ENCODE peak calls at places on chromosomes 2 and 18, in five cellular contexts. N is HepG2, L is K562, B is GM12878, I is upper lobe of left lung. S is an unnamed sample.

GRCh38 chr2:74515271-74516069 is 1.2 kb downstream of the TLX2 start:
- ATAC-seq in N (no peak), L (no peak), B (peak; percentile 32), I (peak; percentile 29), S (no peak)

GRCh38 chr2:70785137-70785911 is 5.1 kb downstream of the FIGLA start:
- ATAC-seq in N (peak; percentile 76), I (no peak), L (peak; percentile 96), B (peak; percentile 72), S (no peak)

GRCh38 chr2:55609193-55609794 is 8.1 kb downstream of the PPP4R3B start:
- ATAC-seq in L (peak; percentile 69), N (no peak), I (no peak), B (no peak), S (no peak)

GRCh38 chr2:136319227-136319626 is 201.3 kb upstream of the CXCR4 start:
- ATAC-seq in B (peak; percentile 81), N (no peak), L (peak; percentile 39), I (no peak), S (no peak)

GRCh38 chr2:226600184-226600583 is 199.4 kb downstream of the IRS1 start:
- ATAC-seq in N (peak; percentile 78), L (no peak), I (no peak), B (no peak), S (no peak)

GRCh38 chr2:10519067-10519740 is 71.1 kb upstream of the ODC1 start:
- ATAC-seq in B (no peak), N (no peak), L (no peak), I (no peak), S (no peak)

GRCh38 chr2:8737571-8738175 is 55.8 kb downstream of the ID2 start:
- ATAC-seq in I (no peak), N (no peak), B (no peak), L (no peak), S (no peak)

GRCh38 chr2:167293172-167293781 is 405.0 kb downstream of the XIRP2 start:
- ATAC-seq in I (peak; percentile 50), L (no peak), B (peak; percentile 10), N (peak; percentile 17), S (peak; percentile 30)

GRCh38 chr2:235958221-235958620 is 210.0 kb downstream of the GBX2 start:
- ATAC-seq in B (no peak), N (no peak), I (no peak), L (no peak), S (no peak)

GRCh38 chr2:7010376-7010775 is 93.2 kb downstream of the RNF144A start:
- ATAC-seq in I (peak; percentile 39), N (no peak), L (no peak), B (no peak), S (peak; percentile 66)

GRCh38 chr2:47067788-47068407 is 87.2 kb downstream of the STPG4 start:
- ATAC-seq in I (no peak), L (no peak), B (no peak), N (peak; percentile 21), S (no peak)

GRCh38 chr2:170425291-170425751 is 247.4 kb downstream of the MYO3B start:
- ATAC-seq in N (peak; percentile 59), B (no peak), L (no peak), I (no peak), S (no peak)

GRCh38 chr18:57002627-57003026 is 144.3 kb upstream of the BOD1L2 start:
- ATAC-seq in B (no peak), L (no peak), N (no peak), I (no peak), S (no peak)

GRCh38 chr18:14905979-14906378 is 158.0 kb downstream of the ANKRD30B start:
- ATAC-seq in L (no peak), N (no peak), I (no peak), B (no peak), S (no peak)

GRCh38 chr18:58792086-58792485 is 72.6 kb upstream of the ZNF532 start:
- ATAC-seq in L (no peak), N (no peak), B (peak; percentile 90), I (no peak), S (no peak)

GRCh38 chr18:74679006-74679678 is 81.5 kb downstream of the ZNF407 start:
- ATAC-seq in B (peak; percentile 89), I (no peak), L (no peak), N (no peak), S (no peak)

GRCh38 chr2:237227190-237227988 is 141.7 kb downstream of the COPS8 start:
- ATAC-seq in B (no peak), L (no peak), I (peak; percentile 67), N (no peak), S (no peak)

GRCh38 chr2:95039410-95039809 is 13.9 kb downstream of the MAL start:
- ATAC-seq in B (no peak), N (no peak), L (no peak), I (no peak), S (no peak)

GRCh38 chr2:96636772-96637171 is 1.3 kb downstream of the KANSL3 start:
- ATAC-seq in L (peak; percentile 8), B (peak; percentile 9), I (no peak), N (no peak), S (no peak)

GRCh38 chr2:223949241-223949640 is 4.1 kb upstream of the WDFY1 start:
- ATAC-seq in L (no peak), I (no peak), N (no peak), B (no peak), S (no peak)

GRCh38 chr2:181354626-181355025 is 102.6 kb upstream of the ITGA4 start:
- ATAC-seq in B (peak; percentile 46), I (no peak), L (no peak), N (no peak), S (no peak)

GRCh38 chr2:160169401-160169918 is 30.6 kb downstream of the ITGB6 start:
- ATAC-seq in I (peak; percentile 55), B (no peak), L (no peak), N (no peak), S (no peak)

GRCh38 chr2:237540823-237541222 is 25.6 kb upstream of the PRLH start:
- ATAC-seq in L (peak; percentile 63), N (peak; percentile 59), I (peak; percentile 83), B (peak; percentile 75), S (peak; percentile 74)

GRCh38 chr2:2662037-2662846 is 331.2 kb upstream of the MYT1L start:
- ATAC-seq in B (no peak), N (no peak), I (no peak), L (no peak), S (peak; percentile 71)

GRCh38 chr2:42223822-42224268 is 54.7 kb downstream of the EML4 start:
- ATAC-seq in L (peak; percentile 37), N (no peak), I (no peak), B (peak; percentile 50), S (no peak)

GRCh38 chr2:170715932-170716777 is 1.0 kb downstream of the SP5 start:
- ATAC-seq in N (peak; percentile 7), L (no peak), B (no peak), I (peak; percentile 2), S (no peak)

GRCh38 chr2:176385219-176385618 is 116.0 kb downstream of the MTX2 start:
- ATAC-seq in L (no peak), I (no peak), N (no peak), B (no peak), S (no peak)

GRCh38 chr2:174600349-174600748 is 2.7 kb upstream of the WIPF1 start:
- ATAC-seq in B (peak; percentile 1), I (peak; percentile 60), L (no peak), N (no peak), S (peak; percentile 27)

GRCh38 chr18:64094210-64094609 is 54.7 kb downstream of the LINC00305 start:
- ATAC-seq in L (no peak), B (no peak), I (no peak), N (no peak), S (no peak)

GRCh38 chr2:19569300-19569791 is 210.9 kb upstream of the OSR1 start:
- ATAC-seq in L (no peak), B (no peak), I (no peak), N (peak; percentile 53), S (no peak)

GRCh38 chr2:159069229-159069628 is 100.8 kb downstream of the TANC1 start:
- ATAC-seq in B (no peak), L (no peak), I (no peak), N (no peak), S (no peak)

GRCh38 chr18:34128436-34128835 is 96.3 kb downstream of the NOL4 start:
- ATAC-seq in B (no peak), L (no peak), I (no peak), N (no peak), S (no peak)
- H3K4me1 ChIP-seq in B (no peaks in the 10 kb centered on the region), L (no peaks in the 10 kb centered on the region), I (no peaks in the 10 kb centered on the region), N (no peaks in the 10 kb centered on the region), S (no peaks in the 10 kb centered on the region)

GRCh38 chr2:205730701-205731271 is 48.5 kb downstream of the NRP2 start:
- ATAC-seq in N (no peak), I (no peak), B (no peak), L (no peak), S (no peak)

GRCh38 chr2:205730191-205730590 is 47.9 kb downstream of the NRP2 start:
- ATAC-seq in B (no peak), I (no peak), L (no peak), N (no peak), S (no peak)

GRCh38 chr2:205733082-205733481 is 50.8 kb downstream of the NRP2 start:
- ATAC-seq in N (no peak), B (no peak), I (no peak), L (no peak), S (no peak)

GRCh38 chr2:205732314-205732713 is 50.0 kb downstream of the NRP2 start:
- ATAC-seq in I (no peak), L (no peak), N (no peak), B (no peak), S (no peak)

DNA sequence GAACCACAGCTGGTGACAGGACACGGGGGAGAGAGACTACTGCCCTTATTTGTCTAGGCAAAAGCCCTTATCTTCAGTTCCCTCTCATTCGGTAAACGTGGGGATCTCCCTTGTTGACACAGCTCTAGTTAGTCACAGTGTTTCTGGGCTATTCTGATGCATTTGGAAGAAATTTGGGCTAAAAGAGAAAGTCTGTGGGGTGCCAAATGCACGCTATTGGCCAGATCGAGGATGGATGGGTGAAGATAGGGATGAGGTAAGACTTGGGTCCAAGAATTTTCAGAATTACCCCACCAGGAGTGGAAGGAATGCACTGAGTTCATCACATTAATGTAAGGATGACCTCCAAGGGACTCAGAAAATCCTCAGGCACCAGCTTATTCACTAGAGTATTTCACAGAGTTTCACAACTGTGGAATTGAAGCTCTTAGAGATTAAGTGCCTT is 49.2 kb downstream of the NRP2 start:
- ATAC-seq in I (no peak), N (peak; percentile 55), L (no peak), B (peak; percentile 58), S (no peak)
- TF ChIP-seq EP300 in I (no peak), N (no peak), L (no peak), B (no peak), S (no peak)

GRCh38 chr2:78020500-78020899 is 498.3 kb upstream of the LRRTM4 start:
- ATAC-seq in B (no peak), I (no peak), N (no peak), L (no peak), S (no peak)
- TF ChIP-seq POLR2AphosphoS5 in B (no peak), I (no peak), N (no peak), L (no peak), S (no peak)

DNA sequence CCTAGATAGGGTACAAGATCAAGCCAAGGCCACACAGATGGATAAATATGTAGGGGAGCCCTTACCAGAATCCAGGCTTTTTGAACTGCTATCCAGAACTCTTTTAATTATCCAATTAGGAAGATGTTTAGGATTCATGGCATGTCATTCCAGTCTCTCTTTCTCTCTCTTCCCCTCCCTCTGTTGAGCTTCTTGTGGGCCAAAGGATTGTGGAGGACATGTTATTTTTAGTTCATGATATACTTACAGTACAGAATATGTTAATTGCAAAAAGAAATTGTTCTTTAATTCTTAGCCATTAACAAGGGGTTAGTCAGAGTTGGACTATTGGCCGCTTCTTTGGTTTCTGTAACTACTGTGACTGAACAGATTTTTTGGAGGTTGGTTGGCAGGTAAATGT is 113.0 kb downstream of the SETBP1 start:
- ATAC-seq in N (no peak), B (no peak), I (no peak), L (no peak), S (no peak)
- H3K4me1 ChIP-seq in N (peaks cover 51% of the 10 kb centered on the region), B (peaks cover 9% of the 10 kb centered on the region), I (peaks cover 8% of the 10 kb centered on the region), L (no peaks in the 10 kb centered on the region), S (peaks cover 77% of the 10 kb centered on the region)